ENCODE peak calls at places on chromosomes 6 and 20, in ten cellular contexts. P is mucosa of descending colon; J is brain microvascular endothelial cell; L is effector memory CD4-positive, alpha-beta T cell; S is PC-3; C is WERI-Rb-1; R is neuronal stem cell; G is testis; B is transverse colon; E is ovary. Y is an unnamed sample.

GRCh38 chr6:46440133-46440532 is 51.1 kb downstream of the RCAN2 start:
- DNase-seq in P (no peak), J (no peak), L (no peak), S (no peak), C (no peak), R (no peak), G (no peak), B (no peak), E (no peak), Y (no peak)

GRCh38 chr6:160135922-160136655 is 14.5 kb downstream of the SLC22A1 start:
- DNase-seq in P (no peak), J (no peak), L (no peak), S (no peak), C (no peak), R (no peak), G (no peak), B (no peak), E (no peak), Y (no peak)

GRCh38 chr6:160398674-160399271 is 50.6 kb downstream of the SLC22A3 start:
- DNase-seq in P (no peak), J (peak; percentile 23), L (no peak), S (peak; percentile 37), C (no peak), R (no peak), G (no peak), B (no peak), E (no peak), Y (no peak)

GRCh38 chr20:40029589-40029988 is 659.4 kb downstream of the MAFB start:
- DNase-seq in P (no peak), J (no peak), L (no peak), S (no peak), C (no peak), R (no peak), G (no peak), B (no peak), E (no peak), Y (no peak)

GRCh38 chr20:44204832-44205215 is 5.7 kb downstream of the OSER1 start:
- DNase-seq in P (no peak), J (no peak), L (no peak), S (no peak), C (no peak), R (no peak), G (no peak), B (no peak), E (no peak), Y (no peak)

GRCh38 chr6:146419576-146419975 is 124.1 kb upstream of the RAB32 start:
- DNase-seq in P (no peak), J (no peak), L (no peak), S (no peak), C (no peak), R (no peak), G (no peak), B (no peak), E (no peak), Y (no peak)

GRCh38 chr6:30171677-30172471 is 8.5 kb downstream of the TRIM15 start:
- DNase-seq in P (no peak), J (peak; percentile 14), L (no peak), S (no peak), C (peak; percentile 42), R (peak; percentile 17), G (peak; percentile 52), B (no peak), E (no peak), Y (peak; percentile 73)

GRCh38 chr6:167691566-167692312 is 135.0 kb upstream of the AFDN start:
- DNase-seq in P (no peak), J (no peak), L (no peak), S (no peak), C (no peak), R (no peak), G (no peak), B (no peak), E (no peak), Y (peak; percentile 33)

GRCh38 chr6:18016133-18016532 is 28.7 kb upstream of the KIF13A start:
- DNase-seq in P (no peak), J (no peak), L (no peak), S (no peak), C (no peak), R (no peak), G (no peak), B (no peak), E (no peak), Y (no peak)

GRCh38 chr6:18016698-18017097 is 29.3 kb upstream of the KIF13A start:
- DNase-seq in P (no peak), J (no peak), L (no peak), S (peak; percentile 48), C (no peak), R (no peak), G (no peak), B (no peak), E (no peak), Y (no peak)

DNA sequence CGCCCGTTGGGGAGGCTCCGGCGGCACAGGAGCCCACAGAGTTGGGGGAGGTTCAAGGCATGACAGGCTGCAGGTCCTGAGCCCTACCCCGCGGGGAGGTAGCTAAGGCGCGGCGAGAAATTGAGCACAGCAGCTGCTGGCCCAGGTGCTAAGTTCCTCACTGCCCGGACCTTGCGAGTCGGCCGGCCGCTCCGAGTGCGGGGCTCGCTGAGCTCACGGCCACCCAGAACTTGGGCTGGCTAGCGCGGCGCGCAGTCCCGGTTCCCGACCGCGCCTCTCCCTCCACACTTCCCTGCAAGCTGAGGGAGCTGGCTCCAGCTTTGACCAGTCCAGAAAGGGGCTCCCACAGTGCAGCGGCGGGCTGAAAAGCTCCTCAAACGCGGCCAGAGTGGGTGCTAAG is 23.9 kb upstream of the KIF13A start:
- DNase-seq in P (no peak), J (no peak), L (no peak), S (no peak), C (no peak), R (no peak), G (no peak), B (no peak), E (no peak), Y (no peak)
- H3K36me3 ChIP-seq in P (no peaks in the 10 kb centered on the region), J (no peaks in the 10 kb centered on the region), L (no peaks in the 10 kb centered on the region), S (no peaks in the 10 kb centered on the region), C (no peaks in the 10 kb centered on the region), R (no peaks in the 10 kb centered on the region), G (no peaks in the 10 kb centered on the region), B (no peaks in the 10 kb centered on the region), E (no peaks in the 10 kb centered on the region), Y (no peaks in the 10 kb centered on the region)

DNA sequence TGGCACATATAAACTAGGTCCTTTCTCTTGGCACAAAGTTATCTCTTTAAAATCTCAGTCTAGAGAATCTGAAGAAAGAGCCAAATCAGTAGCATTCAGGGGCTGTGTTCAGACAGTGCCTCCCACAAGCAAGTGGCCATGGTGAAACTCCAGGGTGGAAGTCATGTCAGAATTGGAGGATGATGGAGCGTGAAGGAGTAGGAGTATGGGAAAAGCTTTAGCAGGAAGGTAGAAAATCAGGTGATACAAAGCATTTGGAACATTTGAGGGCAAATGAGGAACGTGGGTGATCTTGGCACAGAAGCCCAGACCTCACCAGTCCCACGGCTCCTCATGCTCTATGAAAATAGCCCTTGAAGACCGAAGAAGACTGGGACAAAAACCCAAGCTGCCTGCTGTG is 2.8 kb upstream of the HLA-DQB1 start:
- DNase-seq in P (no peak), J (no peak), L (no peak), S (no peak), C (no peak), R (no peak), G (no peak), B (no peak), E (no peak), Y (no peak)
- H3K36me3 ChIP-seq in P (no peaks in the 10 kb centered on the region), J (no peaks in the 10 kb centered on the region), L (no peaks in the 10 kb centered on the region), S (no peaks in the 10 kb centered on the region), C (no peaks in the 10 kb centered on the region), R (no peaks in the 10 kb centered on the region), G (no peaks in the 10 kb centered on the region), B (no peaks in the 10 kb centered on the region), E (no peaks in the 10 kb centered on the region), Y (no peaks in the 10 kb centered on the region)

GRCh38 chr6:36597775-36598174 is 3.6 kb downstream of the SRSF3 start:
- DNase-seq in P (no peak), J (no peak), L (no peak), S (no peak), C (no peak), R (no peak), G (no peak), B (peak; percentile 6), E (no peak), Y (no peak)

GRCh38 chr6:36598326-36598725 is 4.2 kb downstream of the SRSF3 start:
- DNase-seq in P (no peak), J (no peak), L (no peak), S (no peak), C (no peak), R (no peak), G (peak; percentile 14), B (peak; percentile 22), E (no peak), Y (no peak)

GRCh38 chr6:36599791-36600209 is 5.6 kb downstream of the SRSF3 start:
- DNase-seq in P (no peak), J (peak; percentile 46), L (peak; percentile 49), S (no peak), C (peak; percentile 38), R (no peak), G (peak; percentile 47), B (no peak), E (peak; percentile 45), Y (peak; percentile 47)

GRCh38 chr6:36600564-36601146 is 6.5 kb downstream of the SRSF3 start:
- DNase-seq in P (no peak), J (no peak), L (no peak), S (no peak), C (no peak), R (no peak), G (no peak), B (no peak), E (no peak), Y (no peak)

DNA sequence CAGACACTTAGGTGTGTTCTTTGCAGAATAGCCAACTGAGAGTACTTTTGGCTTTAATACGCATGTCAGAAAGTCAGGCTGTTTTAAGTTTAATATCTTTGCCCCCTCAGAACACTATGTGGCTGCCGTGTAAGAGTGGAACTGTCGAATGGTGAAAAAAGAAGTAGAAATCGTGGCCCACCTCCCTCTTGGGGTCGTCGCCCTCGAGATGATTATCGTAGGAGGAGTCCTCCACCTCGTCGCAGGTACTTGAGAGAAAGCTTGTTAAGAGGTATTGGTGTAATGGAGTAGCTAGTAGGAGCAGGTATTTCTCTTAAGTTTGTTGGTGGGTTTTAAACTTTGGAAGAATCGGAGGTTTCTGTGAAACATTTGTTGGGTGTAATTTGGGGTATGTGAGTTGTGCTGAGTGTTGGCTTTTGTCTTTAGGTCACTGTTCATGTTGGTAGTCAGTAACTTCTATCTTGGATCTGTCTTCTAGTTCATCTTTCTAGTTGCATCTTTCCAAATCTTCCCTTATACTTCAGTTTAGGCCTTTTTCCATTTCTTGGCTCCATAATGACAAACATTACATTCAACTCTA is 4.7 kb downstream of the SRSF3 start:
- DNase-seq in P (no peak), J (no peak), L (no peak), S (no peak), C (no peak), R (no peak), G (peak; percentile 10), B (peak; percentile 5), E (no peak), Y (no peak)
- H3K36me3 ChIP-seq in P (peaks cover 23% of the 10 kb centered on the region), J (peaks cover 83% of the 10 kb centered on the region), L (peaks cover 73% of the 10 kb centered on the region), S (peaks cover 92% of the 10 kb centered on the region), C (peaks cover 92% of the 10 kb centered on the region), R (peaks cover 36% of the 10 kb centered on the region), G (no peaks in the 10 kb centered on the region), B (peaks cover 55% of the 10 kb centered on the region), E (no peaks in the 10 kb centered on the region), Y (peaks cover 68% of the 10 kb centered on the region)

DNA sequence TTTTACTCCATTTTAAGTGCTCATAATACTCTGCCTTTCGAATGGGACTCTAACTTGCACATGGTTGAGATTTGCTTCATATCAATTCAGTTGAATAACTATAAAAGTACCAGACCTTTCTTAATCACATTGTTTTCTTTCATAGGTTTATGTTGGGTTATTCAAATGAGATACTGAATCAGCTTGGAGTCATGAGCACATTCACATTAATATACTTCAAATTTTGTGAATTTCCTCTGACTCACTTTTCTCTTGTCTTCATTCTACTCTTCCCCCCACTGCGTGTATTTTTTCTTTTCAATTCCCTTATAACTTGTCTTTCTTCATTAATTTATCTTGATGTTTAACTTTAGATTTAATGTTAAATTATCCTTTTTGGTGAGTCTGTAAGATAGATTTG is 735.9 kb downstream of the CD109 start:
- DNase-seq in P (no peak), J (no peak), L (no peak), S (peak; percentile 22), C (no peak), R (no peak), G (no peak), B (no peak), E (no peak), Y (no peak)
- H3K36me3 ChIP-seq in P (no peaks in the 10 kb centered on the region), J (no peaks in the 10 kb centered on the region), L (no peaks in the 10 kb centered on the region), S (no peaks in the 10 kb centered on the region), C (no peaks in the 10 kb centered on the region), R (no peaks in the 10 kb centered on the region), G (no peaks in the 10 kb centered on the region), B (no peaks in the 10 kb centered on the region), E (no peaks in the 10 kb centered on the region), Y (no peaks in the 10 kb centered on the region)